ENCODE peak calls at places on chromosomes 6 and 20, in eight cellular contexts. W is iPS-NIHi11, V is T-helper 2 cell, H is iris pigment epithelial cell, K is heart right ventricle, I is left cardiac atrium, C is EH, T is WTC11. L is an unnamed sample.

GRCh38 chr6:157313531-157314467 is 9.5 kb downstream of the TMEM242 start:
- DNase-seq in I (no peak), H (no peak), W (no peak), K (no peak), V (no peak), C (no peak), T (no peak), L (no peak)

GRCh38 chr20:19015890-19016465 is 196.5 kb upstream of the SLC24A3 start:
- DNase-seq in I (no peak), W (no peak), V (no peak), K (no peak), T (no peak), H (no peak), C (no peak), L (no peak)

GRCh38 chr6:170345662-170346061 is 39.1 kb downstream of the FAM120B start:
- DNase-seq in C (no peak), W (no peak), T (no peak), V (no peak), H (no peak), K (no peak), I (no peak), L (no peak)

GRCh38 chr6:71091167-71091566 is 134.3 kb upstream of the B3GAT2 start:
- DNase-seq in I (no peak), V (no peak), C (no peak), H (no peak), T (no peak), W (no peak), K (no peak), L (no peak)

GRCh38 chr20:5039255-5039657 is 37.9 kb upstream of the SLC23A2 start:
- DNase-seq in V (peak), I (no peak), K (no peak), W (no peak), T (no peak), C (no peak), H (no peak), L (no peak)

GRCh38 chr6:160102399-160102798 is 19.2 kb upstream of the SLC22A1 start:
- DNase-seq in V (no peak), K (no peak), I (no peak), C (no peak), H (no peak), T (no peak), W (no peak), L (no peak)

GRCh38 chr6:127119361-127120108 is 1.1 kb downstream of the RSPO3 start:
- DNase-seq in H (no peak), W (peak), C (peak), K (no peak), V (no peak), I (peak), T (peak), L (no peak)

GRCh38 chr6:157651731-157652490 is 171.1 kb upstream of the SNX9 start:
- DNase-seq in W (no peak), H (no peak), V (no peak), I (no peak), C (no peak), K (no peak), T (no peak), L (no peak)

GRCh38 chr6:27575594-27576361 is 102.9 kb upstream of the ZNF184 start:
- DNase-seq in C (no peak), W (no peak), H (peak), K (no peak), V (no peak), I (no peak), T (no peak), L (no peak)

GRCh38 chr6:152380993-152381898 is 255.9 kb downstream of the SYNE1 start:
- DNase-seq in V (no peak), W (no peak), T (no peak), H (peak), C (peak), I (peak), K (peak), L (peak)

GRCh38 chr6:159074120-159074684 is 29.4 kb upstream of the TAGAP start:
- DNase-seq in T (no peak), V (no peak), K (no peak), I (no peak), H (peak), C (peak), W (peak), L (peak)

L was measured in AG08395.